ENCODE peak calls at places on chromosomes 4 and X, in six cellular contexts. One of them, this sample, is unnamed.

GRCh38 chr4:73589887-73590801 is 30.1 kb downstream of the RASSF6 start:
- DNase-seq in ELR: no peak
- DNase-seq in WTC11: no peak
- DNase-seq in anterior cingulate cortex: no peak
- DNase-seq in left ventricle myocardium inferior: no peak
- DNase-seq in BE2C: no peak
- DNase-seq in this sample: no peak

GRCh38 chr4:127856485-127857447 is 23.9 kb upstream of the PLK4 start:
- DNase-seq in ELR: peak
- DNase-seq in WTC11: no peak
- DNase-seq in anterior cingulate cortex: no peak
- DNase-seq in left ventricle myocardium inferior: no peak
- DNase-seq in BE2C: no peak
- DNase-seq in this sample: no peak

GRCh38 chr4:155342142-155342541 is 34.6 kb downstream of the MAP9 start:
- DNase-seq in ELR: peak
- DNase-seq in WTC11: no peak
- DNase-seq in anterior cingulate cortex: no peak
- DNase-seq in left ventricle myocardium inferior: no peak
- DNase-seq in BE2C: no peak
- DNase-seq in this sample: no peak

GRCh38 chrX:138082881-138083280 is 517.0 kb downstream of the ZIC3 start:
- DNase-seq in ELR: no peak
- DNase-seq in WTC11: no peak
- DNase-seq in anterior cingulate cortex: no peak
- DNase-seq in left ventricle myocardium inferior: no peak
- DNase-seq in BE2C: no peak
- DNase-seq in this sample: no peak

GRCh38 chrX:153445856-153446635 is at the start of gene TREX2:
- DNase-seq in ELR: no peak
- DNase-seq in WTC11: no peak
- DNase-seq in anterior cingulate cortex: no peak
- DNase-seq in left ventricle myocardium inferior: no peak
- DNase-seq in BE2C: no peak
- DNase-seq in this sample: peak

GRCh38 chrX:83845397-83845796 is 15.5 kb upstream of the CYLC1 start:
- DNase-seq in ELR: peak
- DNase-seq in WTC11: no peak
- DNase-seq in anterior cingulate cortex: no peak
- DNase-seq in left ventricle myocardium inferior: no peak
- DNase-seq in BE2C: peak
- DNase-seq in this sample: no peak

GRCh38 chr4:123449780-123450179 is 53.2 kb downstream of the SPRY1 start:
- DNase-seq in ELR: peak
- DNase-seq in WTC11: no peak
- DNase-seq in anterior cingulate cortex: no peak
- DNase-seq in left ventricle myocardium inferior: no peak
- DNase-seq in BE2C: no peak
- DNase-seq in this sample: no peak

GRCh38 chr4:77931452-77932135 is 69.0 kb downstream of the MRPL1 start:
- DNase-seq in ELR: peak
- DNase-seq in WTC11: no peak
- DNase-seq in anterior cingulate cortex: no peak
- DNase-seq in left ventricle myocardium inferior: no peak
- DNase-seq in BE2C: no peak
- DNase-seq in this sample: no peak

GRCh38 chr4:140335076-140335475 is 38.4 kb upstream of the SCOC start:
- DNase-seq in ELR: no peak
- DNase-seq in WTC11: no peak
- DNase-seq in anterior cingulate cortex: no peak
- DNase-seq in left ventricle myocardium inferior: no peak
- DNase-seq in BE2C: no peak
- DNase-seq in this sample: no peak

GRCh38 chr4:146110847-146111485 is 64.6 kb upstream of the LSM6 start:
- DNase-seq in ELR: no peak
- DNase-seq in WTC11: no peak
- DNase-seq in anterior cingulate cortex: no peak
- DNase-seq in left ventricle myocardium inferior: no peak
- DNase-seq in BE2C: no peak
- DNase-seq in this sample: no peak

GRCh38 chr4:168614316-168615057 is 117.6 kb downstream of the PALLD start:
- DNase-seq in ELR: no peak
- DNase-seq in WTC11: no peak
- DNase-seq in anterior cingulate cortex: no peak
- DNase-seq in left ventricle myocardium inferior: no peak
- DNase-seq in BE2C: no peak
- DNase-seq in this sample: no peak

GRCh38 chr4:6044276-6044675 is 26.0 kb upstream of the C4orf50 start:
- DNase-seq in ELR: no peak
- DNase-seq in WTC11: no peak
- DNase-seq in anterior cingulate cortex: no peak
- DNase-seq in left ventricle myocardium inferior: no peak
- DNase-seq in BE2C: no peak
- DNase-seq in this sample: peak

GRCh38 chr4:69744157-69744478 is 16.3 kb downstream of the SULT1B1 start:
- DNase-seq in ELR: no peak
- DNase-seq in WTC11: no peak
- DNase-seq in anterior cingulate cortex: no peak
- DNase-seq in left ventricle myocardium inferior: no peak
- DNase-seq in BE2C: no peak
- DNase-seq in this sample: peak

GRCh38 chrX:14038375-14039077 is 8.8 kb upstream of the GEMIN8 start:
- DNase-seq in ELR: no peak
- DNase-seq in WTC11: no peak
- DNase-seq in anterior cingulate cortex: no peak
- DNase-seq in left ventricle myocardium inferior: no peak
- DNase-seq in BE2C: no peak
- DNase-seq in this sample: no peak

GRCh38 chrX:124103966-124104365 is 142.5 kb downstream of the STAG2 start:
- DNase-seq in ELR: no peak
- DNase-seq in WTC11: no peak
- DNase-seq in anterior cingulate cortex: no peak
- DNase-seq in left ventricle myocardium inferior: no peak
- DNase-seq in BE2C: no peak
- DNase-seq in this sample: no peak

GRCh38 chr4:17544205-17544604 is 29.2 kb downstream of the CLRN2 start:
- DNase-seq in ELR: peak
- DNase-seq in WTC11: no peak
- DNase-seq in anterior cingulate cortex: peak
- DNase-seq in left ventricle myocardium inferior: no peak
- DNase-seq in BE2C: no peak
- DNase-seq in this sample: no peak

GRCh38 chr4:107519057-107519456 is 201.0 kb downstream of the PAPSS1 start:
- DNase-seq in ELR: peak
- DNase-seq in WTC11: peak
- DNase-seq in anterior cingulate cortex: no peak
- DNase-seq in left ventricle myocardium inferior: no peak
- DNase-seq in BE2C: peak
- DNase-seq in this sample: no peak

GRCh38 chr4:337932-338758 is 531 bp downstream of the ZNF141 start:
- DNase-seq in ELR: peak
- DNase-seq in WTC11: peak
- DNase-seq in anterior cingulate cortex: no peak
- DNase-seq in left ventricle myocardium inferior: no peak
- DNase-seq in BE2C: peak
- DNase-seq in this sample: peak

GRCh38 chrX:44947995-44948394 is 75.0 kb downstream of the KDM6A start:
- DNase-seq in ELR: no peak
- DNase-seq in WTC11: no peak
- DNase-seq in anterior cingulate cortex: no peak
- DNase-seq in left ventricle myocardium inferior: no peak
- DNase-seq in BE2C: no peak
- DNase-seq in this sample: no peak

GRCh38 chr4:5619913-5620625 is 88.3 kb downstream of the EVC2 start:
- DNase-seq in ELR: no peak
- DNase-seq in WTC11: no peak
- DNase-seq in anterior cingulate cortex: no peak
- DNase-seq in left ventricle myocardium inferior: no peak
- DNase-seq in BE2C: no peak
- DNase-seq in this sample: no peak

GRCh38 chr4:123930971-123931370 is 534.4 kb downstream of the SPRY1 start:
- DNase-seq in ELR: no peak
- DNase-seq in WTC11: no peak
- DNase-seq in anterior cingulate cortex: no peak
- DNase-seq in left ventricle myocardium inferior: no peak
- DNase-seq in BE2C: no peak
- DNase-seq in this sample: no peak

GRCh38 chr4:169398294-169398693 is 127.5 kb upstream of the SH3RF1 start:
- DNase-seq in ELR: peak
- DNase-seq in WTC11: no peak
- DNase-seq in anterior cingulate cortex: no peak
- DNase-seq in left ventricle myocardium inferior: no peak
- DNase-seq in BE2C: no peak
- DNase-seq in this sample: no peak

GRCh38 chr4:159006202-159006601 is 96.7 kb upstream of the RAPGEF2 start:
- DNase-seq in ELR: peak
- DNase-seq in WTC11: no peak
- DNase-seq in anterior cingulate cortex: no peak
- DNase-seq in left ventricle myocardium inferior: no peak
- DNase-seq in BE2C: no peak
- DNase-seq in this sample: no peak

GRCh38 chrX:46812445-46812844 is 24.4 kb upstream of the RP2 start:
- DNase-seq in ELR: no peak
- DNase-seq in WTC11: no peak
- DNase-seq in anterior cingulate cortex: no peak
- DNase-seq in left ventricle myocardium inferior: no peak
- DNase-seq in BE2C: no peak
- DNase-seq in this sample: no peak

GRCh38 chrX:53089224-53089842 is 4.6 kb upstream of the KANTR start:
- DNase-seq in ELR: peak
- DNase-seq in WTC11: peak
- DNase-seq in anterior cingulate cortex: no peak
- DNase-seq in left ventricle myocardium inferior: peak
- DNase-seq in BE2C: peak
- DNase-seq in this sample: no peak

GRCh38 chr4:141158219-141158618 is 24.9 kb upstream of the RNF150 start:
- DNase-seq in ELR: peak
- DNase-seq in WTC11: no peak
- DNase-seq in anterior cingulate cortex: no peak
- DNase-seq in left ventricle myocardium inferior: no peak
- DNase-seq in BE2C: no peak
- DNase-seq in this sample: no peak

GRCh38 chrX:50198348-50198747 is 2.5 kb downstream of the AKAP4 start:
- DNase-seq in ELR: no peak
- DNase-seq in WTC11: no peak
- DNase-seq in anterior cingulate cortex: no peak
- DNase-seq in left ventricle myocardium inferior: no peak
- DNase-seq in BE2C: peak
- DNase-seq in this sample: no peak

This sample was measured in aorta.